ENCODE peak calls at places on chromosomes 12 and 14, in four cellular contexts. One of them, this sample, is unnamed.

GRCh38 chr14:49033131-49033530 is 553.0 kb downstream of the RPS29 start:
- DNase-seq in HCT116: no peak
- DNase-seq in HepG2: no peak
- DNase-seq in K562: no peak
- DNase-seq in this sample: no peak

GRCh38 chr12:123319826-123320225 is 44.8 kb downstream of the SBNO1 start:
- DNase-seq in HCT116: no peak
- DNase-seq in HepG2: no peak
- DNase-seq in K562: no peak
- DNase-seq in this sample: no peak

GRCh38 chr12:132279184-132279889 is 50.1 kb downstream of the GALNT9 start:
- DNase-seq in HCT116: no peak
- DNase-seq in HepG2: peak
- DNase-seq in K562: peak
- DNase-seq in this sample: no peak

GRCh38 chr12:12885060-12885792 is 6.1 kb upstream of the GPRC5A start:
- DNase-seq in HCT116: no peak
- DNase-seq in HepG2: no peak
- DNase-seq in K562: peak
- DNase-seq in this sample: no peak

GRCh38 chr14:22422238-22422637 is 166.8 kb downstream of the DAD1 start:
- DNase-seq in HCT116: no peak
- DNase-seq in HepG2: no peak
- DNase-seq in K562: no peak
- DNase-seq in this sample: no peak

GRCh38 chr12:13435535-13435934 is 239.0 kb downstream of the EMP1 start:
- DNase-seq in HCT116: no peak
- DNase-seq in HepG2: no peak
- DNase-seq in K562: no peak
- DNase-seq in this sample: no peak

GRCh38 chr12:96422192-96422591 is 22.0 kb upstream of the CDK17 start:
- DNase-seq in HCT116: no peak
- DNase-seq in HepG2: no peak
- DNase-seq in K562: no peak
- DNase-seq in this sample: no peak

GRCh38 chr12:19131020-19131431 is 1.5 kb downstream of the PLEKHA5 start:
- DNase-seq in HCT116: peak
- DNase-seq in HepG2: peak
- DNase-seq in K562: no peak
- DNase-seq in this sample: no peak

GRCh38 chr12:107632246-107632645 is 53.4 kb upstream of the PWP1 start:
- DNase-seq in HCT116: no peak
- DNase-seq in HepG2: peak
- DNase-seq in K562: no peak
- DNase-seq in this sample: no peak

GRCh38 chr14:80164991-80165390 is 46.3 kb downstream of the DIO2 start:
- DNase-seq in HCT116: no peak
- DNase-seq in HepG2: no peak
- DNase-seq in K562: no peak
- DNase-seq in this sample: no peak

GRCh38 chr14:32307881-32308582 is 21.1 kb upstream of the AKAP6 start:
- DNase-seq in HCT116: no peak
- DNase-seq in HepG2: peak
- DNase-seq in K562: no peak
- DNase-seq in this sample: no peak

GRCh38 chr12:34218193-34219045 is 196.1 kb downstream of the ALG10 start:
- DNase-seq in HCT116: peak
- DNase-seq in HepG2: peak
- DNase-seq in K562: peak
- DNase-seq in this sample: peak

DNA sequence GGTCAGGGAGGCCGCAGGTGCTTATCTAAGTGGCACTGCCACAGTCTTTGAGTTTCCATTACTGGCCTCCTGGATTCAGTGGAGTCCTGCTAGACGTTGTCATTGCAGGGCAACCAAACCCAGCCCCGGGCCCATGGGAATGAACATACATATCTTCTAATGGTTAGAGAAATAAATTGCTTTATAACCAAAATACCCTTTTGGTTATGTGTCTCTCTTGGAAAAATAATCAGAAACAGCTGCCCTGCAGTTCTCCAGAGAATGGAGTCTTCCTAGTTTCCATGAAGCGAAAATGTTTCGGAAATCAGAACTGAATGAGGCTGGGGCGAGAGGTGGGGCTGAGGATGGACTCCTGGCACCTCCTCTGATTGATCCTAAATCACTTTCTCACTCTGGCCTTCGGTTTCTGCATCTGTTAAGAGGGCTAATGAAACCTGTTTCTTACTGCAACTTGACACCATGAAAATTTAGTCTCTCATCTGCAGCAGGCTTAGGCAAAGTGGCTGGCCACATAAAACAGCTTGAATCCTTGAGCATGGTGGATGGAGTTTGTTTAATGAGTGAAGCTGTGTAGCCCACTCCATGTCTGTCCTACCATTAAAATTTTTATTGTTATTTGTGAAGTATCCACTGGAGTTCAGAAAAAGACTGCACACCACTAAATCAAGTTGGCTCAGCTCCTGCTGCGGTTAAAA is 198.8 kb downstream of the CACNA1C start:
- DNase-seq in HCT116: no peak
- DNase-seq in HepG2: no peak
- DNase-seq in K562: no peak
- DNase-seq in this sample: no peak
- TF ChIP-seq TCF7L2 in HCT116: no peak
- TF ChIP-seq TCF7L2 in HepG2: no peak
- TF ChIP-seq TCF7L2 in K562: no peak
- TF ChIP-seq TCF7L2 in this sample: no peak

GRCh38 chr12:54028324-54029201 is at the start of gene HOXC6:
- DNase-seq in HCT116: no peak
- DNase-seq in HepG2: no peak
- DNase-seq in K562: peak
- DNase-seq in this sample: no peak

GRCh38 chr12:54030889-54031860 is 1.7 kb upstream of the HOXC5 start:
- DNase-seq in HCT116: no peak
- DNase-seq in HepG2: no peak
- DNase-seq in K562: no peak
- DNase-seq in this sample: no peak

GRCh38 chr12:54027442-54027786 is 826 bp upstream of the HOXC6 start:
- DNase-seq in HCT116: no peak
- DNase-seq in HepG2: no peak
- DNase-seq in K562: no peak
- DNase-seq in this sample: no peak

GRCh38 chr12:54030442-54030801 is 2.2 kb downstream of the HOXC6 start:
- DNase-seq in HCT116: no peak
- DNase-seq in HepG2: no peak
- DNase-seq in K562: no peak
- DNase-seq in this sample: no peak

GRCh38 chr12:54029529-54030441 is 1.5 kb downstream of the HOXC6 start:
- DNase-seq in HCT116: no peak
- DNase-seq in HepG2: no peak
- DNase-seq in K562: no peak
- DNase-seq in this sample: no peak
- H3K4me3 ChIP-seq in HCT116: no peak
- H3K4me3 ChIP-seq in HepG2: no peak
- H3K4me3 ChIP-seq in K562: no peak
- H3K4me3 ChIP-seq in this sample: no peak

DNA sequence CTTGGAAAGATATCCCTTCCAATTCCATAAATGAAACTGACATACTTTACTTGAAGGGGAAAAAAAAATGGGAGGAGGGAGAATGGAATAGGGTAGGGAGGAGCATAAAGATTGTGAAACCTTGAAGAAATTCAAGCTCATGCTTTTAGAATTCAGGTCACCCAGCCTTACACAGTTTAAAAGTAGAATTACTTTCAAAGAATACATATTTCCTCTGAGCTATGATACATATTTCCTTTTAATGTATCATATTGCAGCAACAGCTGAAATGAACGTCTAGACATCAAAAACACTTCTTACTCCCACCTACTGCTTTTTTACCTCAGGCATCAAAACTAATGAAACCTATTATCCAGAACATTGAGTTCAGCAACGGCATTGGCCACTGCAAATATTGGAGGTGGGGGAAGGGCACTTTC is 156.0 kb downstream of the MED13L start:
- DNase-seq in HCT116: no peak
- DNase-seq in HepG2: no peak
- DNase-seq in K562: no peak
- DNase-seq in this sample: no peak
- H3K27ac ChIP-seq in HCT116: no peak
- H3K27ac ChIP-seq in HepG2: no peak
- H3K27ac ChIP-seq in K562: peak
- H3K27ac ChIP-seq in this sample: peak

DNA sequence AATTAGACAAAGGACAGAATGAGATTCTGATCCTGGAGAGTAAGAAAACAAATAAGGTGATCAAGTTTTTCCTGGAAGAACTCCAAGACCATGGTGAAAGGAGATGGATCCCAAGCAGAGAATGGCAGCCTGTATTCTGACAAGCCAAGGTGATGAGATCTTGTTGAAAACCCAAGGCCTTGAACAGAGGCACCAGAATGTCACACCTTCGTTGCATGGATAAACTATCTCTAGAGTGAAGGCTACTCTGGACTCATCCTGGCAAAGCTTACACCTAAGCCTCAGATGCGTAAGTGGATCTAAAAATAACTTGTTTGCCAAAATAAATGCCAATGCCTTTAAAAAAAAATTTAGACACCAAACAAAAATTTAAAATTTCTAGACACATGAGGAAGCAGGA is 605.9 kb downstream of the ETNK1 start:
- DNase-seq in HCT116: no peak
- DNase-seq in HepG2: no peak
- DNase-seq in K562: no peak
- DNase-seq in this sample: no peak
- TF ChIP-seq TCF7L2 in HCT116: no peak
- TF ChIP-seq TCF7L2 in HepG2: no peak
- TF ChIP-seq TCF7L2 in K562: no peak
- TF ChIP-seq TCF7L2 in this sample: no peak

GRCh38 chr12:92080390-92081285 is 65.0 kb downstream of the BTG1 start:
- DNase-seq in HCT116: peak
- DNase-seq in HepG2: no peak
- DNase-seq in K562: no peak
- DNase-seq in this sample: peak
- H3K4me3 ChIP-seq in HCT116: peak
- H3K4me3 ChIP-seq in HepG2: no peak
- H3K4me3 ChIP-seq in K562: no peak
- H3K4me3 ChIP-seq in this sample: peak

GRCh38 chr14:94163806-94164205 is 10.3 kb upstream of the PPP4R4 start:
- DNase-seq in HCT116: no peak
- DNase-seq in HepG2: no peak
- DNase-seq in K562: no peak
- DNase-seq in this sample: no peak

GRCh38 chr14:94162466-94162865 is 11.7 kb upstream of the PPP4R4 start:
- DNase-seq in HCT116: no peak
- DNase-seq in HepG2: no peak
- DNase-seq in K562: no peak
- DNase-seq in this sample: no peak

GRCh38 chr14:94161979-94162378 is 12.1 kb upstream of the PPP4R4 start:
- DNase-seq in HCT116: no peak
- DNase-seq in HepG2: no peak
- DNase-seq in K562: no peak
- DNase-seq in this sample: no peak

GRCh38 chr14:94164685-94165431 is 9.3 kb upstream of the PPP4R4 start:
- DNase-seq in HCT116: no peak
- DNase-seq in HepG2: no peak
- DNase-seq in K562: no peak
- DNase-seq in this sample: no peak

GRCh38 chr14:94165744-94166143 is 8.4 kb upstream of the PPP4R4 start:
- DNase-seq in HCT116: no peak
- DNase-seq in HepG2: no peak
- DNase-seq in K562: no peak
- DNase-seq in this sample: no peak
- H3K27ac ChIP-seq in HCT116: no peak
- H3K27ac ChIP-seq in HepG2: no peak
- H3K27ac ChIP-seq in K562: no peak
- H3K27ac ChIP-seq in this sample: no peak

DNA sequence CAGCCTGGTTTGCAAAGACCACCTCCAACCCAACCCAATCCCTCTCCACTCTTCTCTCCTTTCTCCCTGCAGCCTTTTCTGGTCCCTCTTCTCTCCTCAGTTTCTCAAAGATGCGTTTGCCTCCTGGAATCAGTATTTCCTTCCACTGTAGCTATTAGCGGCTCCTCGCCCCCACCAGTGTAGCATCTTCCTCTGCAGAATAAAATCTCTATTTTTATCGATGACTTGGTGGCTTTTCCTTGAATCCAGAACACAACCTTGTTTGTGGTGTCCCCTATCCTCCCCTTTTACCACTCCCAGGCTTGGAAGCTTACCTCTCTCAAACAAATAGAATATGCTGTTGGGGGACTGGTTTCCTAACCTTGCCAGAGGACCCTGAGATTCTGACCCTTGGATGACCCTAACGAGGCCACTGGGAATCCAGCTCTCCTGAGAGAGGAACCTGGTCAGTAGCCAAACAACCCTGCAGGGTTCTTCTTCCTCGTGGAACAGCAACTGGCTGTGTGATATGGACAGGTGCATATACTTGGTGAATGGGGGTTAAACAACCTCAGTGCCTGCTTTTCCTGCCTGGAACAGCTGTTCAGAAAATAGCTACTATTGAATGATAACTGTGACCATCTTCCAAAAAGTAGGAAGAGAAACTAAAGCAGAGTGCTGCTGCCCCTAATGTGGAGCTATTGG is 4.4 kb downstream of the WNT1 start:
- DNase-seq in HCT116: no peak
- DNase-seq in HepG2: no peak
- DNase-seq in K562: no peak
- DNase-seq in this sample: no peak
- TF ChIP-seq TCF7L2 in HCT116: no peak
- TF ChIP-seq TCF7L2 in HepG2: no peak
- TF ChIP-seq TCF7L2 in K562: no peak
- TF ChIP-seq TCF7L2 in this sample: no peak

GRCh38 chr12:53379389-53380103 is 430 bp upstream of the SP1 start:
- DNase-seq in HCT116: peak
- DNase-seq in HepG2: peak
- DNase-seq in K562: peak
- DNase-seq in this sample: peak

GRCh38 chr12:53380797-53381738 is 1.1 kb downstream of the SP1 start:
- DNase-seq in HCT116: no peak
- DNase-seq in HepG2: no peak
- DNase-seq in K562: no peak
- DNase-seq in this sample: no peak

GRCh38 chr12:53383258-53383657 is 3.3 kb downstream of the SP1 start:
- DNase-seq in HCT116: no peak
- DNase-seq in HepG2: no peak
- DNase-seq in K562: no peak
- DNase-seq in this sample: no peak

GRCh38 chr12:53380104-53380796 is at the start of gene SP1:
- DNase-seq in HCT116: peak
- DNase-seq in HepG2: peak
- DNase-seq in K562: peak
- DNase-seq in this sample: no peak

GRCh38 chr12:53381739-53382630 is 2.0 kb downstream of the SP1 start:
- DNase-seq in HCT116: no peak
- DNase-seq in HepG2: peak
- DNase-seq in K562: peak
- DNase-seq in this sample: no peak
- H3K4me3 ChIP-seq in HCT116: peak
- H3K4me3 ChIP-seq in HepG2: no peak
- H3K4me3 ChIP-seq in K562: peak
- H3K4me3 ChIP-seq in this sample: peak

This sample was measured in Panc1.